ENCODE peak calls at places on chromosomes 3 and 15, in ten cellular contexts. C is lung, B is spleen, P is upper lobe of right lung, S is breast epithelium, W is right atrium auricular region, X is endodermal cell, L is body of pancreas, K is upper lobe of left lung, F is trophoblast cell. V is an unnamed sample.
A peak's percentile ranks its signal among the peaks of the same experiment; 100 is the strongest.

GRCh38 chr15:94673801-94674200 is 442.4 kb downstream of the MCTP2 start:
- DNase-seq in C (no peak), B (no peak), P (no peak), S (no peak), W (no peak), X (no peak), L (no peak), K (no peak), F (no peak), V (no peak)

GRCh38 chr3:116302087-116302747 is 143.1 kb downstream of the LSAMP start:
- DNase-seq in C (no peak), B (no peak), P (no peak), S (no peak), W (no peak), X (no peak), L (no peak), K (no peak), F (no peak), V (no peak)

GRCh38 chr15:72197460-72198409 is at the start of gene GRAMD2A:
- DNase-seq in C (peak; percentile 64), B (peak; percentile 73), P (peak; percentile 86), S (no peak), W (no peak), X (peak; percentile 91), L (peak; percentile 22), K (peak; percentile 64), F (peak; percentile 57), V (no peak)

GRCh38 chr3:183880121-183880520 is 4.6 kb downstream of the PARL start:
- DNase-seq in C (no peak), B (no peak), P (no peak), S (no peak), W (no peak), X (no peak), L (no peak), K (no peak), F (no peak), V (no peak)

GRCh38 chr3:143612541-143612940 is 235.7 kb downstream of the SLC9A9 start:
- DNase-seq in C (no peak), B (no peak), P (no peak), S (no peak), W (no peak), X (no peak), L (no peak), K (no peak), F (peak; percentile 93), V (no peak)

GRCh38 chr15:52013151-52013791 is 5.7 kb upstream of the MAPK6 start:
- DNase-seq in C (no peak), B (no peak), P (no peak), S (no peak), W (no peak), X (no peak), L (no peak), K (no peak), F (peak; percentile 23), V (no peak)

GRCh38 chr3:52774066-52774713 is 3.2 kb upstream of the ITIH1 start:
- DNase-seq in C (peak; percentile 25), B (no peak), P (peak; percentile 29), S (peak; percentile 10), W (peak; percentile 28), X (peak; percentile 28), L (no peak), K (no peak), F (no peak), V (no peak)

GRCh38 chr15:97840501-97840900 is 120.0 kb upstream of the ARRDC4 start:
- DNase-seq in C (no peak), B (no peak), P (no peak), S (no peak), W (no peak), X (no peak), L (no peak), K (no peak), F (no peak), V (no peak)

DNA sequence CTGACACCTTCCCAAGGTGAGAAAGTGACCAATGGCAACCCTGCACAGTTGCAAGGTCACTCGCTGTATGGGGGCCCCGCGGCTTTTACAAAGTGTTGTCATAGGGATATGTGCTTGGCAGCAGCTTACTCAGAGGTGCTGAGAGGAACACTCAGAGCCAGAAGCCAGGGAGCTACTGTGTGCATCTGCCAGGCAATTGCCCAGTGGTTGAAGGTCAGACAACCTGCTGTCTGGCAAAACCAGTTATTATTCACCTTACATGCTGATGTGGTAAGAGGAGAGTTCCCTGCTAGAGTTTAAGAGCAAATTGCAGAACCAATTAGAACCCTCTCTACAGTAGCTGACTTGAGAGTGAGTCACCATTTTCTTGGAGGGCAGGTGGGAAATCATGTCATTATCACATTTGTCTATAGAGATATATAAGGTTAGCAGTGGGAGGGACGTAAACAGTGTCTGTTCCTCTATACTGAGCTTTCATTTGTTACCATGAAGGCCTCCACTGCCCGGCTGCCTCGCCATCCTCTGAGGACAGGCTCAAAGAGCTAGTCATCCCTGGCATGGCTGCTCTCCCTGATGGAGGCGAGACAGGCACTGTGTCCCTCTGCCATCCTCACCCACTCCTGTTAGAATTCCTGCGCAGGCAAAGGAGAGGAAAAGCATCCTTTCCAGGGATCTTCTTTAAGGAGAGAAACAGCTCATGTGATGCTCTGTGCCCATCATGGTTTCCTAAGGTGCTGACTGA is 274.4 kb downstream of the PLCL2 start:
- DNase-seq in C (no peak), B (no peak), P (no peak), S (no peak), W (no peak), X (no peak), L (no peak), K (no peak), F (no peak), V (no peak)
- H3K27ac ChIP-seq in C (peak overlapping the region; percentile 83), B (no peak overlapping the region), P (no peak overlapping the region), S (no peak overlapping the region), W (peak overlapping the region; percentile 82), X (no peak overlapping the region), L (peak overlapping the region; percentile 48), K (no peak overlapping the region), F (no peak overlapping the region), V (no peak overlapping the region)

GRCh38 chr3:45003859-45004258 is 22.2 kb upstream of the CLEC3B start:
- DNase-seq in C (no peak), B (no peak), P (no peak), S (no peak), W (no peak), X (no peak), L (no peak), K (no peak), F (no peak), V (no peak)

GRCh38 chr3:45001738-45002137 is 24.4 kb upstream of the CLEC3B start:
- DNase-seq in C (no peak), B (no peak), P (no peak), S (no peak), W (no peak), X (no peak), L (no peak), K (no peak), F (no peak), V (no peak)

GRCh38 chr3:45002139-45002660 is 23.9 kb upstream of the CLEC3B start:
- DNase-seq in C (no peak), B (no peak), P (no peak), S (no peak), W (no peak), X (no peak), L (no peak), K (no peak), F (no peak), V (no peak)

GRCh38 chr3:45002680-45003079 is 23.4 kb upstream of the CLEC3B start:
- DNase-seq in C (no peak), B (no peak), P (no peak), S (no peak), W (no peak), X (no peak), L (no peak), K (no peak), F (no peak), V (no peak)

GRCh38 chr3:45003406-45003805 is 22.7 kb upstream of the CLEC3B start:
- DNase-seq in C (no peak), B (no peak), P (no peak), S (no peak), W (no peak), X (no peak), L (no peak), K (no peak), F (no peak), V (no peak)
- H3K36me3 ChIP-seq in C (peaks cover 10% of the 10 kb centered on the region), B (peaks cover 93% of the 10 kb centered on the region), P (peaks cover 63% of the 10 kb centered on the region), S (no peaks in the 10 kb centered on the region), W (peaks cover 53% of the 10 kb centered on the region), X (peaks cover 88% of the 10 kb centered on the region), L (peaks cover 14% of the 10 kb centered on the region), K (peaks cover 23% of the 10 kb centered on the region), F (peaks cover 40% of the 10 kb centered on the region), V (peaks cover 25% of the 10 kb centered on the region)

DNA sequence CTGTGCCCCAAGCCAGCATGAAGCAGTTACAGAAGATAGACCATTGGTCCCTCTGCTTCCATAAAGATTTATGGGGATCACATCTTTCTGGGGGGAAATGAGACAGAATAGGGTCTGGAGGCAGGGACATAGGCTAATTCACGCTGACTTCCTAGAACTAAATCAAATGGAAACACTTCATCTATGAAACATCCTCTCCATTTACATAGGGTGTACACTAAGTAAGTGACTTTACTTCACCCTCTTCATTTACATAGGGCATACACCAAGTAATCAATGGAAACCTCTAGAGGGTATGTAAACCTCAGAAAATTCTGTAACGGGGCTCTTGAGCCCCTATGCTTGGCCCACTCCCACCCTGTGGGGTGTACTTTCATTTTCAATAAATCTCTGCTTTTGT is 10.1 kb downstream of the LINS1 start:
- DNase-seq in C (no peak), B (no peak), P (no peak), S (no peak), W (no peak), X (no peak), L (no peak), K (no peak), F (no peak), V (no peak)
- H3K9me3 ChIP-seq in C (peaks cover 6% of the 10 kb centered on the region), B (peaks cover 31% of the 10 kb centered on the region), P (no peaks in the 10 kb centered on the region), S (peaks cover 8% of the 10 kb centered on the region), W (peaks cover 6% of the 10 kb centered on the region), X (peaks cover 51% of the 10 kb centered on the region), L (no peaks in the 10 kb centered on the region), K (no peaks in the 10 kb centered on the region), F (peaks cover 5% of the 10 kb centered on the region), V (peaks cover 10% of the 10 kb centered on the region)

GRCh38 chr15:74432271-74432967 is 1.3 kb downstream of the SEMA7A start:
- DNase-seq in C (no peak), B (no peak), P (no peak), S (no peak), W (no peak), X (peak; percentile 58), L (no peak), K (no peak), F (no peak), V (no peak)

GRCh38 chr15:74430510-74430951 is 3.2 kb downstream of the SEMA7A start:
- DNase-seq in C (no peak), B (no peak), P (no peak), S (no peak), W (no peak), X (no peak), L (no peak), K (no peak), F (no peak), V (no peak)

GRCh38 chr15:74431116-74431515 is 2.6 kb downstream of the SEMA7A start:
- DNase-seq in C (no peak), B (no peak), P (no peak), S (no peak), W (no peak), X (no peak), L (no peak), K (no peak), F (no peak), V (no peak)

GRCh38 chr15:74432968-74433591 is 678 bp downstream of the SEMA7A start:
- DNase-seq in C (no peak), B (peak; percentile 88), P (no peak), S (no peak), W (no peak), X (no peak), L (no peak), K (no peak), F (no peak), V (no peak)

GRCh38 chr15:74431645-74432044 is 2.1 kb downstream of the SEMA7A start:
- DNase-seq in C (no peak), B (no peak), P (no peak), S (no peak), W (no peak), X (peak; percentile 60), L (no peak), K (no peak), F (no peak), V (no peak)
- H3K27ac ChIP-seq in C (no peak overlapping the region), B (peak overlapping the region; percentile 94), P (no peak overlapping the region), S (no peak overlapping the region), W (no peak overlapping the region), X (no peak overlapping the region), L (no peak overlapping the region), K (no peak overlapping the region), F (no peak overlapping the region), V (no peak overlapping the region)